ENCODE peak calls at places on chromosome 15, in four cellular contexts. N is K562, I is HepG2, K is GM12878. M is an unnamed sample.

GRCh38 chr15:88912500-88912921 is 668 bp downstream of the MFGE8 start:
- DNase-seq in N (peak), I (no peak), K (no peak), M (no peak)

GRCh38 chr15:89129123-89129815 is 41.0 kb downstream of the ABHD2 start:
- DNase-seq in N (peak), I (no peak), K (no peak), M (peak)

GRCh38 chr15:68608206-68608843 is 29.5 kb downstream of the CORO2B start:
- DNase-seq in N (no peak), I (no peak), K (no peak), M (no peak)

GRCh38 chr15:60982249-60982932 is 246.7 kb downstream of the RORA start:
- DNase-seq in N (no peak), I (no peak), K (no peak), M (no peak)

GRCh38 chr15:70170096-70170699 is 72.5 kb upstream of the TLE3 start:
- DNase-seq in N (no peak), I (no peak), K (no peak), M (no peak)

GRCh38 chr15:42092666-42093445 is 1.5 kb downstream of the PLA2G4D start:
- DNase-seq in N (no peak), I (no peak), K (no peak), M (no peak)

GRCh38 chr15:69893863-69894262 is 203.9 kb downstream of the TLE3 start:
- DNase-seq in N (peak), I (no peak), K (no peak), M (peak)

GRCh38 chr15:49270541-49271421 is 100.7 kb downstream of the GALK2 start:
- DNase-seq in N (no peak), I (no peak), K (no peak), M (no peak)

GRCh38 chr15:89472785-89473256 is 23.6 kb downstream of the RHCG start:
- DNase-seq in N (peak), I (peak), K (no peak), M (peak)

GRCh38 chr15:70474367-70474681 is 289.0 kb downstream of the UACA start:
- DNase-seq in N (no peak), I (no peak), K (no peak), M (no peak)

GRCh38 chr15:69703495-69704187 is 251.0 kb downstream of the RPLP1 start:
- DNase-seq in N (no peak), I (no peak), K (no peak), M (no peak)

GRCh38 chr15:36887214-36888017 is 212.9 kb downstream of the MEIS2 start:
- DNase-seq in N (peak), I (no peak), K (no peak), M (peak)

DNA sequence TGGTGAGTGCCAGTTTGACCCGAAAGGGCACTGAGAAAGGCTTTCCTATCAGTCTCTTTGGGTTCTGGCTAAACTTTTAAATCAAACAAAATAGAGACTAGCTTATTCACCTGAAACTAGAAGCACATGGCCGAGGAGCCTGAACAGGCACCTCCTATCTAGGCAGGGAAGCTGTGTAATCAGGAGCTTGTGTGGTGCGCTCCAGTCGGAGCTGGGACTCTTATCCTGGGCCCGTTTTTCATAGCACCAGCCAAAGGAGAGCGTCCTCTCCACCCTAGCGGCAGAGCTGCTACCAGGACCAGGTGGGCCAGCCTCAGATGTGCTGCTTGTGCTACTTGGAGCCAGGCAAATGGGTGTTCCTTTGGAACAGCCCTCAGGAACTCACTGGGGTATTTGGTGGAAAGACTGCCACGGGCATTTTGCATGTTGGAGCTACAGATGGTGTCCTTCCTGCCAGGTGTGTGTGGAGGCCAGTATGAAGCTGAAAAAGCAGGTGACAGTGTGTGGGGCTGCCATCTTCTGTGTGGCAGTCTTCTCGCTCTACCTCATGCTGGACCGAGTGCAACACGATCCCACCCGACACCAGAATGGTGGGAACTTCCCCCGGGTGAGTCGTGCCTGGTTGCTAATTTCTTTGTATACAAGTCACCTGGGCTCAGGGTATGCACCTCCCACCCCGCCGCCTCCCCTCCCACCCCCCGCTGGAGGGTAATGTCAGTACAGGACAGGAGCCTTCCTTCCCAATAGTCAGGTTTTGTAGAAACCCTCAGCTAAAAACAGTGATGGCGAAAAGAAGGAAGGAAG is 833 bp downstream of the MAN2A2 start:
- DNase-seq in N (peak), I (peak), K (no peak), M (peak)
- TF ChIP-seq CBFB in N (no peak), I (no peak), K (no peak), M (no peak)

GRCh38 chr15:45377630-45378148 is 655 bp downstream of the GATM start:
- DNase-seq in N (no peak), I (no peak), K (no peak), M (peak)

GRCh38 chr15:45378149-45378912 is at the start of gene GATM:
- DNase-seq in N (no peak), I (no peak), K (peak), M (peak)

GRCh38 chr15:45376300-45376928 is 1.9 kb downstream of the GATM start:
- DNase-seq in N (no peak), I (no peak), K (no peak), M (no peak)

GRCh38 chr15:45376967-45377629 is 1.2 kb downstream of the GATM start:
- DNase-seq in N (no peak), I (no peak), K (no peak), M (no peak)

DNA sequence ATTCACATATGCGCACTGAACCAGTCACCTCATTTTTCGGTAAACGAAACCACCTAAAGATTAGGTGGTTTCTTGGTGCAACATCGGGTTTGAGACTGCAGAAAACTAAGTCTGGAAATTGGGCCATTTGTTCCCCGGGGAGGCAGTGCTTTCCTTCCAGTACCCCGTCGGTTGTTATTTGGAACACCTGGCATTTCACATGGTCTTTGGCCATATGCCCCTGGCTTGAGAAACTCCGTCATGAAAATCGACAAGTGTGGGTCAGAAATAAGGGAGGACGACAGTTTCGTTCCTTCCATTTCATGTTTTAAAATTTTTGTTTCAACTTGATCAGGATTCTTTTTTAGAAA is 544 bp upstream of the GATM start:
- DNase-seq in N (no peak), I (no peak), K (no peak), M (no peak)
- TF ChIP-seq CBFB in N (no peak), I (no peak), K (no peak), M (no peak)

GRCh38 chr15:56342653-56343052 is 22.6 kb upstream of the TEX9 start:
- DNase-seq in N (no peak), I (no peak), K (no peak), M (no peak)
- TF ChIP-seq CBFB in N (no peak), I (no peak), K (no peak), M (no peak)

GRCh38 chr15:95636107-95636506 is 694.4 kb upstream of the NR2F2 start:
- DNase-seq in N (no peak), I (no peak), K (no peak), M (no peak)
- TF ChIP-seq CBFB in N (no peak), I (no peak), K (no peak), M (no peak)

DNA sequence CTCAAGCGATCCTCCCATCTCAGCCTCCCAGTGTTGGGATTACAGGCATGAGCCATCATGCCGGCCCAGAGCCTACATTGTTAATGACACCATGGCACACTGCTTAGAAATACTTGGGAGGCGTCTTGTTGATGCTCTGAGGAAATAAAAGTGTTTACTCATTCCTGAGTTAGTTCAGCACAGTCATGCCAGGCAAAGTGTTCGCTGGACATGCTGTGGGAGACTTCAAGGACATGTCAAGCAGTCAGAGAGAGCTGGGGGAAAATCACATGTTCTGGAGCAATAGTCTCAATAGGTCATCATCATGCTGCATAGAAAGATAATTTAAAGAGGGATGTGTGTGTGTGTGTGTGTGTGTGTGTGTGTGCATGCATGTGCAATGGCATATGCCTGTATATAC is 37.5 kb downstream of the TTC23 start:
- DNase-seq in N (no peak), I (no peak), K (no peak), M (no peak)
- TF ChIP-seq CBFB in N (no peak), I (no peak), K (no peak), M (no peak)

GRCh38 chr15:65174491-65174890 is 10.7 kb downstream of the CLPX start:
- DNase-seq in N (no peak), I (no peak), K (no peak), M (no peak)
- TF ChIP-seq CBFB in N (no peak), I (no peak), K (no peak), M (no peak)

GRCh38 chr15:74144153-74144775 is 13.9 kb downstream of the ISLR2 start:
- DNase-seq in N (no peak), I (peak), K (no peak), M (no peak)
- TF ChIP-seq CBFB in N (no peak), I (no peak), K (no peak), M (no peak)

GRCh38 chr15:62291262-62291661 is 126.2 kb upstream of the C2CD4B start:
- DNase-seq in N (no peak), I (no peak), K (no peak), M (no peak)

GRCh38 chr15:62287066-62287857 is 122.2 kb upstream of the C2CD4B start:
- DNase-seq in N (no peak), I (no peak), K (no peak), M (no peak)

DNA sequence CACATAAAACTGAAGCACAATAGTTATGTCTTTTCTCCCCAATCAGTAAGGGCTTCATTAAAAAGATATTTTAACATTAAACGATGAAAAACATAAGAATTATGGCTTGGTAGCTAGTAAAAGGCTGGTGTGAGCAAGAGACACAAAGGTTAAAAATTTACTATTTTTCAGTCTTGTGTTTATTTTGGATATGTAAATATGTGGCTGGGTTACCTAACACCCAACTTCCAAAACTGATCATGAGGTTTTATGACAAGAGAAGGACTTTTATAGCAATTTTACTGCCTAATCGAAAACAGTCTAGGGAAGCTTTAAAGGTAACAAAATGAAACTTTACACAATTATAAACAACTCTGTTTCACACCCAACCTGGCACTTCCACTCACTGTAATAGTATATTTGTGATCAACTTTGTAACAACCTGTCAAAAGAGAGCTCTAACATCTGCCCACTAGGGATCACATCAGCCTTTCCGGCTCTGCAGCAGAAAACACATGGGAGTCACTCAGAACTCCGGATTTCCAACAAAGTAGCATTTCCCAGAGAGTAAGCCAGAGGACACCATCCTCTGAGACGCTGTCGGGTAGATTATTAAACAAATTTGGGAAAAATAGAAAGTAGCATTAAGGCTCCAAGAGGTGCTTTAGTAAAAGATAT is 123.4 kb upstream of the C2CD4B start:
- DNase-seq in N (no peak), I (no peak), K (no peak), M (no peak)
- TF ChIP-seq CBFB in N (no peak), I (no peak), K (no peak), M (no peak)

GRCh38 chr15:86611392-86612040 is 531.8 kb downstream of the AGBL1 start:
- DNase-seq in N (no peak), I (no peak), K (no peak), M (no peak)
- TF ChIP-seq CBFB in N (no peak), I (no peak), K (no peak), M (no peak)